ENCODE peak calls at places on chromosomes 12 and 14, in six cellular contexts. P, R, S, B, A and V are unnamed samples.

GRCh38 chr12:5442251-5443006 is 10.5 kb downstream of the NTF3 start:
- DNase-seq in A (no peak), P (no peak), S (peak), B (no peak), R (peak), V (peak)

GRCh38 chr14:104514156-104514848 is 65.3 kb upstream of the C14orf180 start:
- DNase-seq in R (no peak), B (peak), S (no peak), P (no peak), A (no peak), V (no peak)

GRCh38 chr12:103468837-103469236 is 26.9 kb downstream of the C12orf42 start:
- DNase-seq in A (no peak), B (no peak), S (no peak), R (no peak), P (no peak), V (no peak)

GRCh38 chr12:8956772-8957171 is 7.3 kb upstream of the M6PR start:
- DNase-seq in B (no peak), P (no peak), R (no peak), S (no peak), A (no peak), V (no peak)

GRCh38 chr14:39097159-39097558 is 5.9 kb downstream of the SEC23A start:
- DNase-seq in S (peak), R (peak), P (no peak), A (no peak), B (no peak), V (peak)

GRCh38 chr12:124293286-124294003 is 1.4 kb upstream of the RFLNA start:
- DNase-seq in A (no peak), P (no peak), B (no peak), R (no peak), S (no peak), V (no peak)

GRCh38 chr12:40843495-40843894 is 151.3 kb downstream of the CNTN1 start:
- DNase-seq in R (no peak), S (no peak), P (no peak), A (no peak), B (no peak), V (no peak)

GRCh38 chr14:57657487-57657886 is 163.8 kb upstream of the CCDC198 start:
- DNase-seq in S (no peak), B (no peak), P (no peak), R (no peak), A (no peak), V (peak)

GRCh38 chr12:88944403-88944802 is 364.1 kb upstream of the KITLG start:
- DNase-seq in B (no peak), R (peak), P (no peak), S (peak), A (no peak), V (peak)

DNA sequence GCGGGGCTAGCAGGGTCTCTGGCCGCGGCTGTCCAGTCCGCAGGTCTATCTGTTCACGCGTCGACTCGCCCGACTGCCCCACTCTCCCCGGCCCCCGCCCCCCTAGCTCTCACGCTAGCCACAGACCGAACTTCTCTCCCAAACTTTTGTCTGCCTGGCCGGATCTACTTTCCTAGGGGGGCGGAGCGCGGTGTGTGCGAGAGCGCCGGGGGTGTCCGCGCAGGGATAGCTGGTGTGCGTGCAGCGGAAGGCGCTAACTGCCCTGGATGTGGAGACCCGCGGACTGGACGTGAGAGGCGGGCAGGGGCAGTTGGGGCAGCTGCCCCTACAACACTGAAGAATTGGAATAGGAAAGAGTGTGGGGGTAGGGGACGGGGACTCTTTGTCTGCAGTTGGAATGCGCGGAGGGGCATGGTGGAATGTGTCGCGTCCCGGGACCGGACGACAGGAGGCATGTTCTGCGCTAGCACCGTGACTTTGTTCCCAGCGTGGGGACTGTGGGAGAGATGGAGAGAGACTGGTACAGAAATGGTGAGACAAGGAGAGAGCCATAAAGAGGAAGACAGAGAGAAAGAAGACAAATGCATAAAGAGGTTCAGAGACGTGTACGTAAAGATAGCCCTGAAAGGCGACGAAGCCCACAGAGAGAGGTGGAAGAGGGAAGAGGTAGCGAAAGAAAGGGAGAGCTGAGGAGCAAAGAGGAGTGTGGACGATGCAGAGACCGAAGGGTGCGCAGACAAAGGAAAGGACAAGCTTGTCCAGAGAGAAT is at the start of gene AJUBA:
- DNase-seq in A (peak), R (peak), P (peak), S (peak), B (peak), V (peak)
- TF ChIP-seq POLR2A in A (no peak), R (no peak), P (peak), S (peak), B (no peak), V (peak)

GRCh38 chr14:31418440-31418839 is 1.9 kb downstream of the HEATR5A start:
- DNase-seq in S (no peak), A (no peak), B (no peak), R (no peak), P (no peak), V (no peak)

GRCh38 chr14:31420319-31421081 is at the start of gene HEATR5A:
- DNase-seq in B (peak), S (peak), P (peak), A (peak), R (peak), V (peak)

GRCh38 chr14:31419179-31420012 is 954 bp downstream of the HEATR5A start:
- DNase-seq in A (no peak), B (no peak), P (no peak), S (no peak), R (no peak), V (peak)

GRCh38 chr14:31421200-31421599 is 850 bp upstream of the HEATR5A start:
- DNase-seq in A (no peak), S (no peak), P (no peak), B (no peak), R (peak), V (no peak)

GRCh38 chr14:31420013-31420318 is 384 bp downstream of the HEATR5A start:
- DNase-seq in B (peak), R (peak), A (peak), S (peak), P (peak), V (no peak)
- TF ChIP-seq POLR2A in B (no peak), R (no peak), A (no peak), S (no peak), P (no peak), V (no peak)

DNA sequence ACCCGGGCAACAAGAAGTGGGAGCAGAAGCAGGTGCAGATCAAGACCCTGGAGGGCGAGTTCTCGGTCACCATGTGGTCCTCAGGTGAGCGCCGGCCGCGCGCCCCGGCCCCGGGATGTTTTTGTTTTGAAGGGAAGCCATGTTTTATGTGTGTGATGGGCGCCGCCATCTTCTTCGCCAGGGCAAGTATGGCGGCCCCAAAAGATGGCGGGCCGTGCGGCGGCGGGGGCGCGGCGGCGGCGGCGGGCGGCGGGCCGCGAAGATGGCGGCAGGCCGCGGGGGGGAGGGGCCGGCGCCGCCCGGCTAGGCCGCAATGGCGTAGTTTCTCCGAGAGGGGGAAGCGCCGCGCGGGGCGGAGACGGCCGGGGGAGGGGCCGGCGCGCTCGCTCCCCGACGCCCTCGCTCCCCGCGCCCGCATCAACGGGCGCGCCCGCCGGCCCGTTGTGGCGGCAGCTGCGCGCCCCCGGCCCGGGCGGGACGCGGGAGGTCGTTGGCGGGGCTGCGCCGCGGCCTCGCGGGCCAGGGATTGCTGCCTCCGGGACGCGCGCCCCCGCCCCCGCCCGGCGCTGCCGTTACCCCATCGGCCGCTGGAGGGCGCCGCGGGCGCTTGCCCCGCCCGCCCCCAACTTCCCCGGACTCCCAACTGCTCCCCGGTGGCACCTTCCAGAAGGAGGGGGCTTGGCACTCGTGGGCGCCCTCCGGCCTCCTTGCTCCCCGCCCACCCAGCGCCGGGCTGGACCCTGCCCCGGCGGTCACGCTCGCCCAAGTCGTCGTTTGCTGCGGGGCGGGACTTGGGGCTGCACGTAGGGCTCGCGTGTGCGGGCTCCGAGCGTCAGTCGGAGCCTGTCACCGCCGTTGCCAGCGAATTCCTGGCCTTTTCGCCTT is 1.1 kb downstream of the YY1 start:
- DNase-seq in P (peak), R (peak), A (peak), B (peak), S (peak), V (peak)
- TF ChIP-seq POLR2A in P (peak), R (peak), A (peak), B (no peak), S (peak), V (peak)

GRCh38 chr12:52010152-52010622 is 3.4 kb downstream of the TAMALIN start:
- DNase-seq in A (no peak), P (peak), B (peak), S (no peak), R (peak), V (peak)
- TF ChIP-seq POLR2A in A (no peak), P (peak), B (no peak), S (no peak), R (peak), V (no peak)